ENCODE peak calls at places on chromosomes 1 and 21, in four cellular contexts. B, Z, X and D are unnamed samples.

GRCh38 chr1:156439771-156440183 is 60.8 kb downstream of the MEF2D start:
- DNase-seq in B (no peak), Z (no peak), X (no peak), D (no peak)

GRCh38 chr1:52530563-52531144 is 22.2 kb downstream of the TUT4 start:
- DNase-seq in B (no peak), Z (no peak), X (no peak), D (no peak)

GRCh38 chr1:172949096-172949495 is 101.6 kb downstream of the TNFSF18 start:
- DNase-seq in B (no peak), Z (no peak), X (no peak), D (no peak)

GRCh38 chr1:24850353-24850905 is 79.6 kb downstream of the RUNX3 start:
- DNase-seq in B (no peak), Z (no peak), X (no peak), D (no peak)

GRCh38 chr21:46320331-46320801 is 3.3 kb downstream of the C21orf58 start:
- DNase-seq in B (no peak), Z (peak; percentile 27), X (no peak), D (no peak)

GRCh38 chr1:156090138-156090821 is 8.0 kb upstream of the MEX3A start:
- DNase-seq in B (no peak), Z (no peak), X (no peak), D (no peak)

GRCh38 chr1:29756901-29757729 is 520.8 kb downstream of the PTPRU start:
- DNase-seq in B (no peak), Z (no peak), X (no peak), D (no peak)

GRCh38 chr1:230047114-230047865 is 19.7 kb upstream of the GALNT2 start:
- DNase-seq in B (no peak), Z (peak; percentile 31), X (no peak), D (no peak)

GRCh38 chr1:1011388-1011949 is 1.8 kb upstream of the ISG15 start:
- DNase-seq in B (no peak), Z (no peak), X (no peak), D (no peak)

GRCh38 chr1:119960501-119960900 is 64.2 kb upstream of the ADAM30 start:
- DNase-seq in B (no peak), Z (no peak), X (no peak), D (no peak)

GRCh38 chr1:156945881-156946661 is 25.6 kb downstream of the LRRC71 start:
- DNase-seq in B (no peak), Z (no peak), X (no peak), D (no peak)

GRCh38 chr1:180953291-180953747 is 40.6 kb downstream of the KIAA1614 start:
- DNase-seq in B (no peak), Z (no peak), X (no peak), D (no peak)

GRCh38 chr21:40056031-40056430 is 188.8 kb downstream of the PCP4 start:
- DNase-seq in B (no peak), Z (no peak), X (no peak), D (no peak)

GRCh38 chr1:197725044-197725443 is 50.2 kb downstream of the DENND1B start:
- DNase-seq in B (peak; percentile 29), Z (peak; percentile 18), X (no peak), D (no peak)

GRCh38 chr1:196361112-196361714 is 247.0 kb downstream of the KCNT2 start:
- DNase-seq in B (peak; percentile 4), Z (peak; percentile 52), X (peak; percentile 66), D (no peak)

GRCh38 chr1:4587721-4588120 is 66.7 kb upstream of the AJAP1 start:
- DNase-seq in B (no peak), Z (no peak), X (no peak), D (no peak)

GRCh38 chr1:4586611-4587010 is 67.8 kb upstream of the AJAP1 start:
- DNase-seq in B (no peak), Z (no peak), X (no peak), D (no peak)

GRCh38 chr1:4584471-4584870 is 69.9 kb upstream of the AJAP1 start:
- DNase-seq in B (no peak), Z (no peak), X (no peak), D (no peak)

GRCh38 chr1:4585705-4586104 is 68.7 kb upstream of the AJAP1 start:
- DNase-seq in B (no peak), Z (no peak), X (no peak), D (no peak)

DNA sequence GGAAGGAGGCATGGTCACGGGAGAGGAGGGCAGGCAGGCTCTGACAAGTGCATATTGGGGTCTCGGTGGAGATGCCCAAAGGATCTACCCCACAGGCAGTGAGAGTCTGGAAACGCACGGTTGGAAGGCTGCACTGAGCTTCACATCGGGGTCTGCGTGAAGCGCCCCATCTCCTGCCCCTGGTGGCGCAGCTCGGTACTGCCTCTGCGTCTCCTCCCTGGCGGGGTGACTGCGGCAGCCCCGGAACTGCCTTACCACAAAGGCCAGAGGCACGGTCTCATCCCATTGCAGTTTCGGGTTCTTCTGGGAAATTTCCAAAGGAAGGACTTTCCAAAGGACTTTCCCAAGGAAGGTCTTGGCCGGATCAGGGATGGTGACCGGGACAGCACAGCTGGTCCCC is 69.2 kb upstream of the AJAP1 start:
- DNase-seq in B (no peak), Z (no peak), X (peak; percentile 27), D (no peak)
- TF ChIP-seq CTCF in B (no peak), Z (no peak), X (peak; percentile 40), D (no peak)

GRCh38 chr21:29670228-29670627 is 269.6 kb downstream of the GRIK1 start:
- DNase-seq in B (no peak), Z (no peak), X (no peak), D (no peak)

GRCh38 chr21:29669416-29669815 is 270.4 kb downstream of the GRIK1 start:
- DNase-seq in B (no peak), Z (no peak), X (no peak), D (no peak)

GRCh38 chr21:29673096-29673610 is 266.6 kb downstream of the GRIK1 start:
- DNase-seq in B (no peak), Z (no peak), X (no peak), D (no peak)

GRCh38 chr21:29674343-29674742 is 265.5 kb downstream of the GRIK1 start:
- DNase-seq in B (no peak), Z (no peak), X (no peak), D (no peak)

DNA sequence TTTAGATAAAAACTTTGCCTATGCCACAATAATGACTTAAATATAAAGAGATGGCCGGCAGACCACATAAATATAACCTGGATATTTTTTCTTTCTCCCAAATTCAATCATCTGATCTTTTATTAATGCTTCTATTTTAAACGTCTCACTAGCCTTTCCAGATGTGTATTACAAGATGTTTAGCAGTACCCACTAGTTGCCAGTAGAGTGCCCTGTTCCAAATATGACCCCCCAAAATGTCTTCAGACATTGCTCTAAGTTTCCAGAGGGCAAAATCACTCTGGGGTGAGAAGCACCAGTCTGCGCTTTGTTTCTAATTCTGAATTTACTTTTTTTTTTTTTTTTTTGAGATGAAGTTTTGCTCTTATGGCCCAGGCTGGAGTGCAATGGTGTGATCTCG is 268.1 kb downstream of the GRIK1 start:
- DNase-seq in B (no peak), Z (no peak), X (no peak), D (no peak)
- TF ChIP-seq CTCF in B (no peak), Z (no peak), X (no peak), D (no peak)

DNA sequence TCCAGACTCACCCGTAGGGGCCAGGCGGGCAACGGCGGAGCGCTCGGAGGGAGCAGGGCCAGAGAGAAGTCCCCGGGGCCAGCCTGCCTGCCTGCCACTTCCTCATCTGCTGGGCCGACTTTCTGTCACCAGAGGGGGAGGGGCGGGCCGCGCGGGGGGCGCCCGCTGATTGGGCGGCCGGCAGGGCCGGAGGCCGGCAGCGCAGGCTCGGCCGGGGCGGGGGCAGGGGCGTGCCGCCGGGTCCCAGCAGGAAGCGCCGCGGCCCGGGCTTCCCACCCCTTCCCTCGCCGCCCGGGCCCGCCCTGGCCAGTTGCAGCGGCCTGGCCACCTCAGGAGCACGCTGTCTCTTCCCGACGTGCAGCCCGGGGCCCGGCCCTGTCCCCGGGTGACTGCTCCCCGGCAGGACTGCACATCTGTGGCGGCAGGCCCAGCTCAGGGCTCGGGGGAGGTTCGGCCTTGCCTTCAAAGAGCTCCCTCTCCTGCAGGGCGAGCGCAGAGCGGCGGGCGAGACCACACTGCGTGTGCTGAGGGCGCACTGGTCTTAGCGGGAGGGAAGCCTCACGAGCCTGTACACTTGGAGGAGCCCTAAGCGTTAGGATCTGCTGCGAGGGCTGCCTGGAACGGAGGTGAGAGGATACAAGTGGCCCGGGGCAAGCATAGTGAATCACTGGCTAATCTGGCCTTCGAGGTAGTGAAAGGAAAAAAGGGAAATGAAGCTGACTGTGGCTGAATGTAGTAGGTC is at the start of gene ELOVL1:
- DNase-seq in B (peak; percentile 82), Z (peak; percentile 97), X (peak; percentile 96), D (peak; percentile 54)
- TF ChIP-seq CTCF in B (peak; percentile 30), Z (no peak), X (peak; percentile 34), D (peak; percentile 36)

GRCh38 chr21:16580661-16581060 is 850.9 kb downstream of the USP25 start:
- DNase-seq in B (no peak), Z (no peak), X (no peak), D (no peak)
- TF ChIP-seq CTCF in B (no peak), Z (no peak), X (no peak), D (no peak)

GRCh38 chr1:210695041-210695440 is 366.3 kb downstream of the HHAT start:
- DNase-seq in B (no peak), Z (peak; percentile 3), X (no peak), D (no peak)

GRCh38 chr1:210700083-210700482 is 371.4 kb downstream of the HHAT start:
- DNase-seq in B (no peak), Z (no peak), X (no peak), D (no peak)

GRCh38 chr1:210696709-210697108 is 368.0 kb downstream of the HHAT start:
- DNase-seq in B (no peak), Z (no peak), X (no peak), D (no peak)

GRCh38 chr1:210698661-210699060 is 370.0 kb downstream of the HHAT start:
- DNase-seq in B (no peak), Z (no peak), X (no peak), D (no peak)

GRCh38 chr1:210697185-210697584 is 368.5 kb downstream of the HHAT start:
- DNase-seq in B (no peak), Z (no peak), X (no peak), D (no peak)
- TF ChIP-seq CTCF in B (no peak), Z (no peak), X (no peak), D (no peak)

GRCh38 chr1:187383366-187383765 is 554.6 kb downstream of the PLA2G4A start:
- DNase-seq in B (no peak), Z (no peak), X (no peak), D (no peak)
- TF ChIP-seq CTCF in B (no peak), Z (no peak), X (no peak), D (no peak)

DNA sequence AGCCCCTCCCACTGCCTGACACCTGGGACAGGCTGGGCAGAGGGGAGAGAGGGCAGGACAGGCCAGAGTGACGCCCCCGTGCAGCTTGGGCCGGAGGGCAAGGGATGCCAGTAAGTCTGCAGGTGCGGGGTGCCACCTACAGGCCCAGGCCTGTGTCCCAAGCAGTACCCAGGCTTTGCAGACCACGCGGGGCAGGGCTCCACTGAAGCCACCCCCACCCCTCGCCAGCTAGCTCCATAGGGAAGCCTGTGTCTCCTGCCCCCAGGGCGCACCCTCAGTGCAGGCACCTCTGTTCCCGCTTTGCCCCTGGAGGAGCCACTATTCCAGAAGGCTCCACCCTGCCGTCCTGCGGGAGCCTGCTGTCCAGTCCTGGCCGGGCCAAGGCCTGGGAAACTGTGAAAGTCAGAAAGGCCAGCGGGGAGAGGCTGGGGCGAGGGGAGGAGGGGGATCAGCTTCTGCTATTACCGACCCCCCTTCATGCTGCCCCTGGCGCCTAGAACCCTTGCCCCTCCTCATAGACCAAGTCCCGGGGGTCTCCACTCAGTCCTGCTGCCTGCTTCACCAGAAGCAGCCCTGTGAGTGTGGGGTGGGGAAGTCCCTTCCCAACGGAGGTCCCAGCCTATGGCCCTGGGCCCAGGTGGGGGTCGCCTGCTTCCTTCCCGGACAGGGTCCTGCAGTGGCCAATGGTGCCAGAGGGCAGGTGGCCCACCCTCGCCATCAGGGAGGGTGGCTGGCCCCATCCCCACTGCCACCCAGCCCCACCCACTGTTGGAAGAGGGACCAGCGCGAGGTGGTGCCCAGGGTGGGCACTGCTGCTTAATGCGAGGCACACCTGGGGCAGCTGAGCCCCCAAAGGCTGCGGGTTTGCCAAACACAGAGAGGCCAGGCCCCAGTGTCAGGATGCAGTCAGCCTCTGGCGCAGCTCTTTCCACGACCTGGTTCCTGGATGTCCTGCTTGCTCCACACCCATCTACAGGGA is 54.4 kb downstream of the KCNAB2 start:
- DNase-seq in B (no peak), Z (no peak), X (no peak), D (no peak)
- TF ChIP-seq CTCF in B (no peak), Z (no peak), X (no peak), D (no peak)